ENCODE peak calls at places on chromosomes 3 and 15, in seven cellular contexts. T is tibial artery, L is fibroblast of the aortic adventitia, B is neuronal stem cell, V is vagina, C is GM12878, H is choroid plexus epithelial cell. J is an unnamed sample.
A peak's percentile ranks its signal among the peaks of the same experiment; 100 is the strongest.

GRCh38 chr3:192445768-192446644 is 281.3 kb downstream of the FGF12 start:
- DNase-seq in V (no peak), B (no peak), L (no peak), H (no peak), T (no peak), C (no peak), J (no peak)

GRCh38 chr3:125141596-125142417 is 70.7 kb downstream of the SLC12A8 start:
- DNase-seq in T (peak; percentile 56), H (peak; percentile 58), C (no peak), V (no peak), B (no peak), L (no peak), J (no peak)

GRCh38 chr3:99686955-99687612 is 48.7 kb downstream of the COL8A1 start:
- DNase-seq in C (no peak), L (peak; percentile 82), B (peak; percentile 57), H (peak; percentile 84), T (peak; percentile 64), V (no peak), J (peak; percentile 48)

GRCh38 chr15:100905855-100906254 is 13.3 kb upstream of the LRRK1 start:
- DNase-seq in B (no peak), H (no peak), V (no peak), C (no peak), L (no peak), T (no peak), J (no peak)

GRCh38 chr3:171028025-171028778 is 1.7 kb upstream of the SLC2A2 start:
- DNase-seq in H (peak; percentile 92), V (no peak), L (peak; percentile 96), C (no peak), B (peak; percentile 15), T (no peak), J (peak; percentile 66)

GRCh38 chr3:23712095-23712494 is 93.7 kb upstream of the UBE2E1 start:
- DNase-seq in C (peak; percentile 40), B (no peak), V (no peak), H (no peak), T (no peak), L (no peak), J (no peak)

GRCh38 chr3:172717493-172718088 is 6.7 kb upstream of the NCEH1 start:
- DNase-seq in B (no peak), H (peak; percentile 28), C (no peak), L (no peak), T (no peak), V (no peak), J (no peak)

GRCh38 chr15:60044636-60045273 is 40.6 kb downstream of the FOXB1 start:
- DNase-seq in T (no peak), H (no peak), C (no peak), B (no peak), V (no peak), L (no peak), J (no peak)

GRCh38 chr3:68504185-68504584 is 428.2 kb downstream of the TAFA4 start:
- DNase-seq in B (peak; percentile 21), V (no peak), C (no peak), H (no peak), L (no peak), T (no peak), J (no peak)

DNA sequence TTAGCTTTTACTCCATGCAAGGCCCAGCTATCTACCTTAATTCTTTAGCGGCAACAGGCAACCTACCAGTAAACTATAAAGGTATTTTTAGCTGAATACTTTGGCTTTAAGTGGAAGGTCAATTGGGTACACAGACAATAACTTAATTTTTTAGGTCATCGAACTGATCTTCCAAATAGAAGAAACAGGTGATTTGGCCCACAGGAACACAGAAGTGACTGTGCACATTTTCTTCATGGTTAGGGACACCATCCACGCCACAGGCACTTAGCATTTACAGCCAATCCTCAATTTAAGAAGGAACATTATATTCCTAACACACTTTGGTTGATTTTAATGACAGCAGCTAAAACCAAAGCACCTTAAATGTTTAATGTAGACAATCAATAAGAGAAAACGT is 1.9 kb downstream of the ARPP19 start:
- DNase-seq in B (no peak), L (no peak), H (no peak), C (no peak), T (no peak), V (no peak), J (no peak)
- H3K4me3 ChIP-seq in B (peak overlapping the region; percentile 69), L (peak overlapping the region; percentile 88), H (no peak overlapping the region), C (peak overlapping the region; percentile 72), T (peak overlapping the region; percentile 75), V (peak overlapping the region; percentile 88), J (peak overlapping the region; percentile 85)

GRCh38 chr15:64701482-64701881 is 73.9 kb downstream of the RBPMS2 start:
- DNase-seq in T (no peak), V (no peak), C (no peak), H (no peak), L (no peak), B (peak; percentile 51), J (no peak)
- H3K4me3 ChIP-seq in T (peak overlapping the region; percentile 66), V (peak overlapping the region; percentile 85), C (peak overlapping the region; percentile 94), H (peak overlapping the region; percentile 85), L (peak overlapping the region; percentile 84), B (peak overlapping the region; percentile 80), J (peak overlapping the region; percentile 85)

DNA sequence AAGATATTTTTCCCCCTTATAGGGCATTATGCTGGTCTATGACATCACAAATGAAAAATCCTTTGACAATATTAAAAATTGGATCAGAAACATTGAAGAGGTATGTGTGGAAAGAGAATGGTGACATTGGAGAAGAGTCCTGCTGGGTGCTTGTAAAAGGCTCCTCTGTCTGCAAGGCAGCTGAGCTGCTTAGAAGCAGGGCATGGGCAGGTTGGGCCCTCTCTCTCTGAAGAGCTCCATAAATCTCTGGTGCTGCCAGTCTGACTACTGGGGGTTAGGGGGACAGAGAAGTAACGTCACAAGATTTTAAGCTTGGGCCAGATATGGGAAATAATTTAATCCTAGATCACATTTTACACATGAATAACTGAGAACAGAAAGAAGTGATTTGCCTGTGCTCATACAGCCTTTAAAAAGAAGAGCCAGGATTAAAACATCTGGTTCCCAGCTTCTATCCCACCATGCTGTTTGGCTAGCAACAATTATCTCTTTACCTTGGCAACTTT is 21.9 kb upstream of the APH1B start:
- DNase-seq in V (no peak), H (no peak), B (no peak), C (no peak), T (no peak), L (no peak), J (no peak)
- H3K4me3 ChIP-seq in V (no peak overlapping the region), H (no peak overlapping the region), B (no peak overlapping the region), C (no peak overlapping the region), T (no peak overlapping the region), L (no peak overlapping the region), J (no peak overlapping the region)

GRCh38 chr3:71129611-71130515 is 453.7 kb downstream of the FOXP1 start:
- DNase-seq in H (peak; percentile 70), V (no peak), T (no peak), C (no peak), L (peak; percentile 80), B (no peak), J (no peak)

GRCh38 chr3:71125729-71126128 is 457.8 kb downstream of the FOXP1 start:
- DNase-seq in H (no peak), C (no peak), V (no peak), T (no peak), L (no peak), B (no peak), J (no peak)

GRCh38 chr3:71127463-71128243 is 455.9 kb downstream of the FOXP1 start:
- DNase-seq in B (no peak), C (no peak), H (peak; percentile 96), T (no peak), V (no peak), L (peak; percentile 77), J (no peak)

GRCh38 chr3:71128951-71129350 is 454.6 kb downstream of the FOXP1 start:
- DNase-seq in H (peak; percentile 66), C (no peak), T (no peak), L (peak; percentile 46), V (no peak), B (no peak), J (no peak)

GRCh38 chr3:71127052-71127451 is 456.5 kb downstream of the FOXP1 start:
- DNase-seq in C (no peak), H (no peak), L (no peak), B (no peak), V (no peak), T (no peak), J (no peak)
- H3K4me3 ChIP-seq in C (no peak overlapping the region), H (peak overlapping the region; percentile 68), L (peak overlapping the region; percentile 36), B (no peak overlapping the region), V (no peak overlapping the region), T (peak overlapping the region; percentile 62), J (no peak overlapping the region)

GRCh38 chr3:46844397-46844796 is 18.8 kb downstream of the MYL3 start:
- DNase-seq in L (no peak), V (no peak), B (no peak), T (no peak), C (no peak), H (no peak), J (no peak)

GRCh38 chr3:46844851-46845250 is 18.4 kb downstream of the MYL3 start:
- DNase-seq in V (peak; percentile 87), B (no peak), L (no peak), C (no peak), T (no peak), H (no peak), J (no peak)

GRCh38 chr3:46845397-46845859 is 17.8 kb downstream of the MYL3 start:
- DNase-seq in B (peak; percentile 32), H (peak; percentile 83), T (peak; percentile 71), L (peak; percentile 82), C (no peak), V (peak; percentile 95), J (peak; percentile 66)

GRCh38 chr3:46846624-46847542 is 16.4 kb downstream of the MYL3 start:
- DNase-seq in C (no peak), H (no peak), T (no peak), L (no peak), V (peak; percentile 84), B (no peak), J (no peak)

GRCh38 chr3:46845860-46846623 is 17.2 kb downstream of the MYL3 start:
- DNase-seq in L (peak; percentile 60), C (no peak), V (peak; percentile 88), T (peak; percentile 70), H (peak; percentile 70), B (peak; percentile 70), J (peak; percentile 24)
- H3K4me3 ChIP-seq in L (peak overlapping the region; percentile 48), C (peak overlapping the region; percentile 41), V (peak overlapping the region; percentile 48), T (peak overlapping the region; percentile 57), H (peak overlapping the region; percentile 55), B (no peak overlapping the region), J (peak overlapping the region; percentile 42)

DNA sequence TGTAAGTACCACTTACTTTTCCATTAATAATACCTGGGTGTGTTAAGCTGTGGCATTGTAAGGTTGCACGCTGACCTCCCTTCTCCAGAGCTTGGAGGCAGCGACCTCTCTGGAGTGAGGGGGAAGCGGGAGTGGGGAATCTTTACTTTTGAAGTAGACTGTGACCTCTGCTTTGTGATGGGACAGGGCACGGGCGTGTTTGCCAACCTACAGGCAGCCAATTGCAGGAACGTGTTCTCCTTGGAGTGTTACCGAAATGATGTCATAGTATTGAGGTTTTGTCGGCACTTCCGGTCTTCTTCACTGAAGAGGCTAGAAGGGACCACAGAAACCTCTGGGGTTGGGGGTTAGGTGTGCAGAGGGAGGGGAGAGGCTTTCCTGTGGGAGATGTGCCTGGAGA is 227.3 kb upstream of the C2CD4B start:
- DNase-seq in C (no peak), L (no peak), V (no peak), B (peak; percentile 11), H (peak; percentile 38), T (no peak), J (no peak)
- H3K4me3 ChIP-seq in C (no peak overlapping the region), L (peak overlapping the region; percentile 98), V (peak overlapping the region; percentile 91), B (peak overlapping the region; percentile 99), H (peak overlapping the region; percentile 96), T (peak overlapping the region; percentile 72), J (peak overlapping the region; percentile 99)

J was measured in skeletal muscle cell.